ENCODE peak calls at places on chromosomes 4 and X, in seven cellular contexts. One of them, this sample, is unnamed.

GRCh38 chr4:2428496-2429213 is 9.9 kb downstream of the CFAP99 start:
- DNase-seq in cardiac muscle cell: no peak
- DNase-seq in pancreas: no peak
- DNase-seq in astrocyte of the spinal cord: no peak
- DNase-seq in heart right ventricle: no peak
- DNase-seq in NT2/D1: no peak
- DNase-seq in gastrocnemius medialis: no peak
- DNase-seq in this sample: no peak

GRCh38 chrX:101391831-101392230 is 1.0 kb downstream of the RPL36A start:
- DNase-seq in astrocyte of the spinal cord: no peak
- DNase-seq in gastrocnemius medialis: no peak
- DNase-seq in cardiac muscle cell: no peak
- DNase-seq in NT2/D1: no peak
- DNase-seq in heart right ventricle: no peak
- DNase-seq in pancreas: no peak
- DNase-seq in this sample: no peak

GRCh38 chrX:136209016-136209738 is 42.0 kb downstream of the MAP7D3 start:
- DNase-seq in pancreas: no peak
- DNase-seq in gastrocnemius medialis: peak
- DNase-seq in cardiac muscle cell: peak
- DNase-seq in astrocyte of the spinal cord: peak
- DNase-seq in NT2/D1: peak
- DNase-seq in heart right ventricle: peak
- DNase-seq in this sample: peak

GRCh38 chr4:113845138-113845537 is 83.6 kb upstream of the CAMK2D start:
- DNase-seq in cardiac muscle cell: no peak
- DNase-seq in gastrocnemius medialis: no peak
- DNase-seq in pancreas: no peak
- DNase-seq in heart right ventricle: no peak
- DNase-seq in astrocyte of the spinal cord: no peak
- DNase-seq in NT2/D1: no peak
- DNase-seq in this sample: no peak

GRCh38 chr4:96691496-96691895 is 851.6 kb downstream of the PDHA2 start:
- DNase-seq in astrocyte of the spinal cord: no peak
- DNase-seq in gastrocnemius medialis: no peak
- DNase-seq in NT2/D1: no peak
- DNase-seq in cardiac muscle cell: no peak
- DNase-seq in heart right ventricle: no peak
- DNase-seq in pancreas: no peak
- DNase-seq in this sample: no peak

GRCh38 chrX:101485212-101486064 is at the start of gene ARMCX4:
- DNase-seq in cardiac muscle cell: peak
- DNase-seq in gastrocnemius medialis: peak
- DNase-seq in astrocyte of the spinal cord: peak
- DNase-seq in heart right ventricle: peak
- DNase-seq in pancreas: peak
- DNase-seq in NT2/D1: no peak
- DNase-seq in this sample: peak

GRCh38 chr4:182215171-182215570 is 28.0 kb upstream of the TENM3 start:
- DNase-seq in gastrocnemius medialis: no peak
- DNase-seq in heart right ventricle: no peak
- DNase-seq in pancreas: no peak
- DNase-seq in NT2/D1: no peak
- DNase-seq in astrocyte of the spinal cord: no peak
- DNase-seq in cardiac muscle cell: no peak
- DNase-seq in this sample: no peak

GRCh38 chr4:7299908-7300710 is 107.8 kb downstream of the SORCS2 start:
- DNase-seq in NT2/D1: no peak
- DNase-seq in gastrocnemius medialis: no peak
- DNase-seq in heart right ventricle: no peak
- DNase-seq in pancreas: no peak
- DNase-seq in cardiac muscle cell: no peak
- DNase-seq in astrocyte of the spinal cord: no peak
- DNase-seq in this sample: no peak

GRCh38 chr4:154004859-154005520 is 216.1 kb upstream of the SFRP2 start:
- DNase-seq in pancreas: no peak
- DNase-seq in gastrocnemius medialis: peak
- DNase-seq in astrocyte of the spinal cord: peak
- DNase-seq in NT2/D1: no peak
- DNase-seq in cardiac muscle cell: no peak
- DNase-seq in heart right ventricle: no peak
- DNase-seq in this sample: peak

GRCh38 chr4:169268951-169269781 is 1.6 kb downstream of the SH3RF1 start:
- DNase-seq in pancreas: no peak
- DNase-seq in heart right ventricle: no peak
- DNase-seq in astrocyte of the spinal cord: peak
- DNase-seq in NT2/D1: no peak
- DNase-seq in gastrocnemius medialis: no peak
- DNase-seq in cardiac muscle cell: no peak
- DNase-seq in this sample: no peak

GRCh38 chr4:151012836-151013235 is 2.2 kb downstream of the LRBA start:
- DNase-seq in NT2/D1: no peak
- DNase-seq in astrocyte of the spinal cord: peak
- DNase-seq in heart right ventricle: no peak
- DNase-seq in cardiac muscle cell: no peak
- DNase-seq in gastrocnemius medialis: no peak
- DNase-seq in pancreas: no peak
- DNase-seq in this sample: no peak

GRCh38 chr4:170091069-170091696 is 1.4 kb upstream of the AADAT start:
- DNase-seq in astrocyte of the spinal cord: no peak
- DNase-seq in gastrocnemius medialis: no peak
- DNase-seq in NT2/D1: no peak
- DNase-seq in pancreas: no peak
- DNase-seq in heart right ventricle: peak
- DNase-seq in cardiac muscle cell: no peak
- DNase-seq in this sample: no peak

GRCh38 chr4:59814402-59814801 is 1385.7 kb upstream of the ADGRL3 start:
- DNase-seq in pancreas: no peak
- DNase-seq in heart right ventricle: no peak
- DNase-seq in NT2/D1: no peak
- DNase-seq in astrocyte of the spinal cord: no peak
- DNase-seq in cardiac muscle cell: no peak
- DNase-seq in gastrocnemius medialis: no peak
- DNase-seq in this sample: no peak

GRCh38 chr4:59818656-59819055 is 1381.5 kb upstream of the ADGRL3 start:
- DNase-seq in heart right ventricle: no peak
- DNase-seq in gastrocnemius medialis: no peak
- DNase-seq in astrocyte of the spinal cord: peak
- DNase-seq in cardiac muscle cell: no peak
- DNase-seq in NT2/D1: no peak
- DNase-seq in pancreas: no peak
- DNase-seq in this sample: no peak
- H3K4me3 ChIP-seq in heart right ventricle: no peak
- H3K4me3 ChIP-seq in gastrocnemius medialis: peak
- H3K4me3 ChIP-seq in astrocyte of the spinal cord: peak
- H3K4me3 ChIP-seq in cardiac muscle cell: no peak
- H3K4me3 ChIP-seq in NT2/D1: no peak
- H3K4me3 ChIP-seq in pancreas: no peak
- H3K4me3 ChIP-seq in this sample: no peak

GRCh38 chr4:89306486-89307184 is 965 bp downstream of the GPRIN3 start:
- DNase-seq in NT2/D1: no peak
- DNase-seq in pancreas: no peak
- DNase-seq in heart right ventricle: no peak
- DNase-seq in cardiac muscle cell: no peak
- DNase-seq in astrocyte of the spinal cord: no peak
- DNase-seq in gastrocnemius medialis: no peak
- DNase-seq in this sample: no peak
- H3K4me3 ChIP-seq in NT2/D1: peak
- H3K4me3 ChIP-seq in pancreas: peak
- H3K4me3 ChIP-seq in heart right ventricle: peak
- H3K4me3 ChIP-seq in cardiac muscle cell: peak
- H3K4me3 ChIP-seq in astrocyte of the spinal cord: no peak
- H3K4me3 ChIP-seq in gastrocnemius medialis: peak
- H3K4me3 ChIP-seq in this sample: no peak

GRCh38 chr4:59881632-59882031 is 1318.5 kb upstream of the ADGRL3 start:
- DNase-seq in gastrocnemius medialis: no peak
- DNase-seq in astrocyte of the spinal cord: no peak
- DNase-seq in cardiac muscle cell: no peak
- DNase-seq in NT2/D1: no peak
- DNase-seq in pancreas: no peak
- DNase-seq in heart right ventricle: no peak
- DNase-seq in this sample: no peak
- H3K4me3 ChIP-seq in gastrocnemius medialis: no peak
- H3K4me3 ChIP-seq in astrocyte of the spinal cord: no peak
- H3K4me3 ChIP-seq in cardiac muscle cell: no peak
- H3K4me3 ChIP-seq in NT2/D1: no peak
- H3K4me3 ChIP-seq in pancreas: no peak
- H3K4me3 ChIP-seq in heart right ventricle: no peak
- H3K4me3 ChIP-seq in this sample: no peak

GRCh38 chr4:149790172-149790907 is 25.3 kb downstream of the IQCM start:
- DNase-seq in astrocyte of the spinal cord: no peak
- DNase-seq in heart right ventricle: no peak
- DNase-seq in pancreas: no peak
- DNase-seq in cardiac muscle cell: no peak
- DNase-seq in gastrocnemius medialis: no peak
- DNase-seq in NT2/D1: no peak
- DNase-seq in this sample: no peak
- H3K4me3 ChIP-seq in astrocyte of the spinal cord: no peak
- H3K4me3 ChIP-seq in heart right ventricle: no peak
- H3K4me3 ChIP-seq in pancreas: no peak
- H3K4me3 ChIP-seq in cardiac muscle cell: no peak
- H3K4me3 ChIP-seq in gastrocnemius medialis: no peak
- H3K4me3 ChIP-seq in NT2/D1: no peak
- H3K4me3 ChIP-seq in this sample: no peak